ENCODE peak calls at places on chromosome 2, in nine cellular contexts. X is left ventricle myocardium inferior; F is OCI-LY7; B is transverse colon; L is NCI-H2107; M is renal cortical epithelial cell; Y is pancreas; W is stimulated activated CD8-positive, alpha-beta memory T cell treated with anti-CD3 and anti-CD28 coated beads, Interleukin-15, amount 100 ng/mL, for 24 hours; C is psoas muscle. Z is an unnamed sample.

GRCh38 chr2:8315766-8316165 is 366.1 kb upstream of the ID2 start:
- DNase-seq in L (no peak), M (peak), W (no peak), C (no peak), B (no peak), Y (no peak), F (no peak), X (no peak), Z (no peak)

GRCh38 chr2:233319256-233319655 is 11.6 kb downstream of the SAG start:
- DNase-seq in W (no peak), L (no peak), Y (no peak), M (no peak), C (no peak), F (no peak), X (no peak), B (no peak), Z (no peak)

GRCh38 chr2:219029829-219030165 is 11.5 kb downstream of the CFAP65 start:
- DNase-seq in B (peak), F (peak), Y (peak), X (peak), W (peak), L (peak), M (peak), C (peak), Z (peak)

GRCh38 chr2:4502230-4502843 is 799.0 kb downstream of the DCDC2C start:
- DNase-seq in W (no peak), Y (no peak), X (no peak), L (no peak), C (no peak), F (no peak), M (no peak), B (no peak), Z (no peak)

GRCh38 chr2:42495234-42495581 is 1.4 kb upstream of the KCNG3 start:
- DNase-seq in L (no peak), M (no peak), Y (no peak), B (no peak), X (no peak), F (no peak), W (no peak), C (no peak), Z (no peak)

GRCh38 chr2:199677881-199678280 is 173.1 kb downstream of the FTCDNL1 start:
- DNase-seq in Y (no peak), B (no peak), W (no peak), C (no peak), F (no peak), M (no peak), X (no peak), L (no peak), Z (no peak)

GRCh38 chr2:31008571-31009114 is 129.6 kb downstream of the GALNT14 start:
- DNase-seq in C (no peak), B (no peak), Y (no peak), L (no peak), W (no peak), M (no peak), F (no peak), X (no peak), Z (no peak)

GRCh38 chr2:172928754-172929153 is 146.9 kb upstream of the MAP3K20 start:
- DNase-seq in W (no peak), L (no peak), C (no peak), M (no peak), B (no peak), X (no peak), Y (no peak), F (no peak), Z (no peak)

Z was measured in small intestine.